ENCODE peak calls at places on chromosomes 11 and 22, in four cellular contexts. One of them, this sample, is unnamed.

GRCh38 chr11:44095506-44096359 is at the start of gene EXT2:
- DNase-seq in GM12878: no peak
- DNase-seq in HEK293T: peak
- DNase-seq in HepG2: peak
- DNase-seq in this sample: peak

GRCh38 chr22:39746600-39747262 is 146.8 kb downstream of the ENTHD1 start:
- DNase-seq in HepG2: no peak
- DNase-seq in GM12878: no peak
- DNase-seq in HEK293T: no peak
- DNase-seq in this sample: no peak

GRCh38 chr22:44816141-44816540 is 63.8 kb downstream of the ARHGAP8 start:
- DNase-seq in GM12878: no peak
- DNase-seq in HEK293T: no peak
- DNase-seq in HepG2: no peak
- DNase-seq in this sample: no peak

GRCh38 chr11:93662177-93662575 is 694 bp downstream of the CEP295 start:
- DNase-seq in HEK293T: no peak
- DNase-seq in GM12878: no peak
- DNase-seq in HepG2: no peak
- DNase-seq in this sample: no peak

GRCh38 chr11:88555018-88555828 is 217.7 kb upstream of the CTSC start:
- DNase-seq in HEK293T: no peak
- DNase-seq in HepG2: no peak
- DNase-seq in GM12878: no peak
- DNase-seq in this sample: no peak

GRCh38 chr22:32421484-32421883 is 9.4 kb upstream of the RTCB start:
- DNase-seq in HepG2: no peak
- DNase-seq in GM12878: no peak
- DNase-seq in HEK293T: no peak
- DNase-seq in this sample: no peak

GRCh38 chr11:108967571-108967970 is 302.7 kb downstream of the DDX10 start:
- DNase-seq in GM12878: no peak
- DNase-seq in HepG2: no peak
- DNase-seq in HEK293T: no peak
- DNase-seq in this sample: no peak

GRCh38 chr11:78318733-78319132 is 98.9 kb downstream of the GAB2 start:
- DNase-seq in HepG2: no peak
- DNase-seq in GM12878: no peak
- DNase-seq in HEK293T: no peak
- DNase-seq in this sample: no peak

GRCh38 chr11:92322225-92322624 is 97.6 kb downstream of the FAT3 start:
- DNase-seq in HEK293T: no peak
- DNase-seq in HepG2: no peak
- DNase-seq in GM12878: no peak
- DNase-seq in this sample: no peak

GRCh38 chr11:69939551-69940245 is 120.5 kb upstream of the FGF3 start:
- DNase-seq in HepG2: no peak
- DNase-seq in GM12878: no peak
- DNase-seq in HEK293T: no peak
- DNase-seq in this sample: no peak

GRCh38 chr11:62104816-62105610 is 18.8 kb upstream of the INCENP start:
- DNase-seq in HEK293T: no peak
- DNase-seq in HepG2: no peak
- DNase-seq in GM12878: no peak
- DNase-seq in this sample: peak

GRCh38 chr22:20466659-20467379 is 28.8 kb downstream of the KLHL22 start:
- DNase-seq in HepG2: no peak
- DNase-seq in GM12878: no peak
- DNase-seq in HEK293T: no peak
- DNase-seq in this sample: no peak

GRCh38 chr11:61274084-61274483 is 21.0 kb downstream of the VWCE start:
- DNase-seq in HEK293T: no peak
- DNase-seq in GM12878: no peak
- DNase-seq in HepG2: no peak
- DNase-seq in this sample: no peak

GRCh38 chr11:66317766-66318575 is 1.1 kb upstream of the CD248 start:
- DNase-seq in HepG2: peak
- DNase-seq in HEK293T: no peak
- DNase-seq in GM12878: no peak
- DNase-seq in this sample: no peak

GRCh38 chr11:104772806-104773241 is 125.4 kb downstream of the CASP12 start:
- DNase-seq in HEK293T: no peak
- DNase-seq in GM12878: no peak
- DNase-seq in HepG2: no peak
- DNase-seq in this sample: no peak

DNA sequence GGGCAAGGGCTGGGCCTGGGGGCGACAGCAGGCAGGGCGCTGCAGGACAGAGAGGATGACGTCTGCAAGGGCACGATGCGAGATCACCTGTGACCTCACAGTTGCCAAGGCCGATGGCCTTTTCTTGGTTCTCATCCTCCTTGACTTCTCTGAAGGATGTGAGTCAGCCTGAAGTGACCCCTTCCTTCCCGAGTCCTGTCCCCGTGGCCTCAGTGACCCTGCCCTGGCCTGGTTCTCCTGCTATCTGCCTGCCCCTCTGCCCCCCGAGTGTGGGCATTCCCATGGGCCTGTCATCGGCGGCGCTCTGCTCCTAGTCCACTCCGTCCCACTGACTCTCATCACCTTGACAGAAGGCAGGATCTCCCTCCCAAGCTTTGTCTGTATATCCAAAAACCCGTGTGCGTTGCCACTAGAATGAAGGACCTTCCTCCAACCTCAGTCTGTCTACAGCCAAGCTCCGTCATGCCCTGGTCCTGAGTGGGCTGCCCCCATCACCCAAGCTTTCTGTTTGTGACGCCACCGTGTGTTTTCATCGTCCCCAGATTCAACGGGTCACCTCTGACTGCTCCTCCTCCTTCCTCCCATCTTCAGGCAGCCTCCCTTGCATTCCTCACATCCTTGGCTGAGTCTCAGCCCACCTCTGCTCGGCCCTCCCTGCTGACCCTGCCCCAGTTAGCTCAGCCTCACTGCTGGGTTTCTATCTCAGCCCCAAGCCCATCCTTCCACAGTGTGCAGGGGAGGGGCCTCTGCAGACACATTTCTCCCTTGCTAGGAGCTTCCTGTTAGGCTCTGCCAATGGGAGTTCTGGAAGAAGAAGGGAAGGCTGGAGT is 5.6 kb downstream of the IFT27 start:
- DNase-seq in GM12878: no peak
- DNase-seq in HEK293T: no peak
- DNase-seq in HepG2: no peak
- DNase-seq in this sample: no peak
- TF ChIP-seq FOXK2 in GM12878: no peak
- TF ChIP-seq FOXK2 in HEK293T: no peak
- TF ChIP-seq FOXK2 in HepG2: no peak
- TF ChIP-seq FOXK2 in this sample: no peak

GRCh38 chr22:38549106-38549884 is 20.7 kb downstream of the DMC1 start:
- DNase-seq in HepG2: no peak
- DNase-seq in GM12878: no peak
- DNase-seq in HEK293T: no peak
- DNase-seq in this sample: no peak
- TF ChIP-seq FOXK2 in HepG2: no peak
- TF ChIP-seq FOXK2 in GM12878: no peak
- TF ChIP-seq FOXK2 in HEK293T: no peak
- TF ChIP-seq FOXK2 in this sample: no peak

GRCh38 chr11:77111946-77112345 is 9.3 kb downstream of the OMP start:
- DNase-seq in GM12878: no peak
- DNase-seq in HepG2: no peak
- DNase-seq in HEK293T: no peak
- DNase-seq in this sample: no peak
- TF ChIP-seq FOXK2 in GM12878: no peak
- TF ChIP-seq FOXK2 in HepG2: no peak
- TF ChIP-seq FOXK2 in HEK293T: no peak
- TF ChIP-seq FOXK2 in this sample: no peak

DNA sequence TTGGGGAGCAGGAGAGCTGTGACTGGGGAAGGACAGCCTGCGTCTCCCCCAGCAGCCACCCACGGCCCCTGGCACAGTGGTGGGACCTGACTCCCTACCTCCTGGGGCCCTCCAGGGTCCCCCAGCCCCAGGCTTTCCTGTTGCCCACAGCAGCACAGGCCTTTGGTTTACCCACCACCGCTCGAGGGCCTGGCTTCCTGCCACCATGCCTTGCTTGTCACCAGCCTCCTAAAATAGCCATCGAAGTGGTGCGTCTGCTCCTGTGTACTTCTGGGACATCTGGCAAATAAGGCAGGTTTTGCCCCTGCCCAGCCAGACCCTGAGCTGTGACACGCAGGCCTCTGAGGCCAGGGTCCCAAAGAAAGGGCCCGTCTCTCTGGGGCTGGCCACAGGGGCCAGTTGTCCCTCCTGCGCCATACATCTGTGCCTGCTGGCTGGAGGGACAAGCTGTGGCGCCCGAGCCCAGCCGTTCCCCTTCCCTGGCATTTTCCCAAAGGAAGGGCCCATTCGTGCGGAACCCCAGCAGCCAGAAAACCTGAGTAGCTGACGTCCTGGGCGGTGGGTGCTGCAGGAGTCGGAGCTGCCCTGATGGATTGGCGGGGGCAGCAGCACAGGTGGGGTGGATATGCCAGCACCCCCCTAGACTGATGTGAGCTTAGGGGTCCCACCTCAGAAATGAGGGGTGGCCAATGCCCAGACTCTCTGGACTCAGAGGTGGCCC is 14.6 kb downstream of the PHLDA2 start:
- DNase-seq in HepG2: no peak
- DNase-seq in GM12878: no peak
- DNase-seq in HEK293T: no peak
- DNase-seq in this sample: no peak
- TF ChIP-seq FOXK2 in HepG2: no peak
- TF ChIP-seq FOXK2 in GM12878: no peak
- TF ChIP-seq FOXK2 in HEK293T: no peak
- TF ChIP-seq FOXK2 in this sample: no peak

DNA sequence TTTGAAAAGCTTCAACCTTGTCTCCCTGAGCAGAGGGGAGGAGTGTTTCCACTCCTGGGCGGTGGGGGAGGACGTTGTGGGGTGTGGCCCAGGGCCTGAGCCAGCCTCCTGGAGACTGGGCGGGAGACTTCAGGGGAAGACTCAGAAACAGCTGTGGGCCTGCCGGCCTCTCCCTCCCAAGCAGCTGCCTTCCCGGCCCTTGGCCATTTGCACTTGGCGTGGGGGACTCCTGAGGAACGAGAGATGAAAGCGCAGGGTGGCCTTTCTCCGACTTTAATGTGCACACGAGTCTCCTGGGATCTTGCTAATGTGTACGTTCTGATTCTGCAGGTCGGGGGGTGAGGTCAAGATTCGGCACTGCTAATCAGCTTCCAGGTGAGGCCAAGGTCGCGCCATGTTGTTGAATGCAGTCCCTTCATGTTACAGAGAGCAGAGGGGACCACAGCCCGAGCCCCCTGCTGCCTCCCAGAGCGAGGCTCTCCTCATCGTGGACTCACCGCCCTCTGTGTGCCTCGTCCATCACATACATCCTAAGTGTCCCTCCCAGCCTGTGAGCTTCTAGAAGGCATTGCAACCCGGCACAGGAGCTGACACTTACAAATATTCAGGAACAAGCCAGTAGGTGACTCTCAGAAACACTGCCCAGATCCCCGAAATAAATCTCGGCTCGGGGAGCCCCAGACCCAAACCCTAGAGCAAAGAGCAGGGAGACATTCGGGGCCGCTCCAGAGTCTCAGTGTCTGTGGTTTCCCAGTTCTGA is 7.7 kb downstream of the LIF start:
- DNase-seq in HepG2: no peak
- DNase-seq in HEK293T: no peak
- DNase-seq in GM12878: no peak
- DNase-seq in this sample: peak
- TF ChIP-seq FOXK2 in HepG2: no peak
- TF ChIP-seq FOXK2 in HEK293T: no peak
- TF ChIP-seq FOXK2 in GM12878: no peak
- TF ChIP-seq FOXK2 in this sample: no peak

This sample was measured in K562.